ENCODE peak calls at places on chromosomes 2 and 18, in four cellular contexts. F is HepG2, Y is K562, D is GM12878. J is an unnamed sample.

GRCh38 chr2:156999657-157000056 is 257.8 kb upstream of the GALNT5 start:
- DNase-seq in D (no peak), Y (no peak), F (no peak), J (no peak)

GRCh38 chr2:38722271-38723115 is 28.7 kb downstream of the SRSF7 start:
- DNase-seq in F (no peak), Y (no peak), D (no peak), J (no peak)

GRCh38 chr18:62663731-62664336 is 51.5 kb upstream of the PHLPP1 start:
- DNase-seq in F (no peak), Y (peak; percentile 63), D (peak; percentile 35), J (no peak)

GRCh38 chr2:177147093-177147694 is 65.4 kb upstream of the HNRNPA3 start:
- DNase-seq in F (peak; percentile 55), D (peak; percentile 40), Y (peak; percentile 39), J (no peak)

GRCh38 chr2:38465789-38466127 is 88.7 kb upstream of the ATL2 start:
- DNase-seq in F (peak; percentile 75), Y (peak; percentile 38), D (no peak), J (peak; percentile 33)

GRCh38 chr18:3115430-3116025 is 102.6 kb upstream of the LPIN2 start:
- DNase-seq in D (no peak), F (no peak), Y (no peak), J (no peak)

GRCh38 chr18:20971886-20972267 is 139.7 kb downstream of the ROCK1 start:
- DNase-seq in D (no peak), Y (peak; percentile 22), F (peak; percentile 23), J (no peak)

GRCh38 chr2:240219208-240219890 is 78.9 kb upstream of the OTOS start:
- DNase-seq in Y (no peak), F (no peak), D (no peak), J (no peak)

GRCh38 chr2:170530284-170530745 is 184.8 kb upstream of the SP5 start:
- DNase-seq in F (peak; percentile 94), D (no peak), Y (no peak), J (peak; percentile 57)

GRCh38 chr2:66439291-66440010 is 4.5 kb downstream of the MEIS1 start:
- DNase-seq in F (no peak), Y (no peak), D (no peak), J (peak; percentile 65)

GRCh38 chr18:35236964-35237363 is 3.9 kb upstream of the ZNF397 start:
- DNase-seq in Y (no peak), D (no peak), F (no peak), J (no peak)

GRCh38 chr2:100520224-100520623 is 42.6 kb upstream of the PDCL3 start:
- DNase-seq in D (no peak), Y (no peak), F (no peak), J (no peak)

GRCh38 chr2:17184512-17184911 is 333.7 kb downstream of the RAD51AP2 start:
- DNase-seq in D (no peak), F (no peak), Y (no peak), J (no peak)

GRCh38 chr2:102801098-102801718 is 39.4 kb downstream of the TMEM182 start:
- DNase-seq in Y (peak; percentile 18), F (no peak), D (no peak), J (no peak)

GRCh38 chr2:221282386-221282785 is 289.7 kb downstream of the EPHA4 start:
- DNase-seq in Y (no peak), F (no peak), D (no peak), J (no peak)

GRCh38 chr2:65045651-65046050 is 10.6 kb upstream of the CEP68 start:
- DNase-seq in D (no peak), Y (no peak), F (no peak), J (no peak)

GRCh38 chr2:207670887-207671286 is 40.6 kb upstream of the CCNYL1 start:
- DNase-seq in D (no peak), F (no peak), Y (peak; percentile 27), J (no peak)

GRCh38 chr2:235514627-235515363 is 21.0 kb downstream of the AGAP1 start:
- DNase-seq in F (peak; percentile 94), Y (no peak), D (no peak), J (no peak)

GRCh38 chr2:51638811-51639210 is 606.9 kb upstream of the NRXN1 start:
- DNase-seq in D (no peak), Y (no peak), F (no peak), J (no peak)

GRCh38 chr18:57812126-57812477 is 9.0 kb upstream of the ATP8B1 start:
- DNase-seq in F (no peak), Y (no peak), D (no peak), J (no peak)

GRCh38 chr2:28408764-28409599 is 16.3 kb downstream of the FOSL2 start:
- DNase-seq in D (no peak), Y (no peak), F (no peak), J (no peak)

GRCh38 chr2:159124441-159124911 is 156.0 kb downstream of the TANC1 start:
- DNase-seq in F (peak; percentile 59), D (no peak), Y (no peak), J (no peak)

GRCh38 chr2:60530228-60530627 is 23.2 kb downstream of the BCL11A start:
- DNase-seq in Y (no peak), D (no peak), F (no peak), J (no peak)

GRCh38 chr18:79200546-79201268 is 131.5 kb downstream of the ATP9B start:
- DNase-seq in F (no peak), Y (no peak), D (no peak), J (peak; percentile 39)

DNA sequence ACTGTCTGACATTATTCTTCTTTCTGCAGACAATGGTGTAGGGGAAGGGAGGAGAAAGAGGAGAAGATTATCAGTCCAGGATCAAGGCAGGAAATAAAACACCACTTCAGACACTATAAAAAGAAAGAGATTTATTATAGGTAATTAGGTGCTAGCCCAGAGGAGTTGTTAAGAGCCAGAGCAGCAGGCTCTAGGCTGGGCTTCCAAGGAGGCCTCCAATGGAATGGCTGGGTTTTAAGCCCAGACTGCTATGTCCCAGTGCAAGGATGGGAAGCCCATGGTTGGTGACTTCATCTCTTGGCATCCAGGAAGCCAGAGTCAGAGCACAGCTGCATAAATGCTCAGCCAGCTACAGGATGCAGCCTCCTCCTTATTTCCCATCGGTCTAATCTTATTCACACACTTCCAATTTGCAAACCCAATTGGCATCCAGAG is 95.6 kb downstream of the LAMA3 start:
- DNase-seq in D (no peak), Y (no peak), F (no peak), J (no peak)
- TF ChIP-seq YY1 in D (no peak), Y (no peak), F (no peak), J (no peak)

DNA sequence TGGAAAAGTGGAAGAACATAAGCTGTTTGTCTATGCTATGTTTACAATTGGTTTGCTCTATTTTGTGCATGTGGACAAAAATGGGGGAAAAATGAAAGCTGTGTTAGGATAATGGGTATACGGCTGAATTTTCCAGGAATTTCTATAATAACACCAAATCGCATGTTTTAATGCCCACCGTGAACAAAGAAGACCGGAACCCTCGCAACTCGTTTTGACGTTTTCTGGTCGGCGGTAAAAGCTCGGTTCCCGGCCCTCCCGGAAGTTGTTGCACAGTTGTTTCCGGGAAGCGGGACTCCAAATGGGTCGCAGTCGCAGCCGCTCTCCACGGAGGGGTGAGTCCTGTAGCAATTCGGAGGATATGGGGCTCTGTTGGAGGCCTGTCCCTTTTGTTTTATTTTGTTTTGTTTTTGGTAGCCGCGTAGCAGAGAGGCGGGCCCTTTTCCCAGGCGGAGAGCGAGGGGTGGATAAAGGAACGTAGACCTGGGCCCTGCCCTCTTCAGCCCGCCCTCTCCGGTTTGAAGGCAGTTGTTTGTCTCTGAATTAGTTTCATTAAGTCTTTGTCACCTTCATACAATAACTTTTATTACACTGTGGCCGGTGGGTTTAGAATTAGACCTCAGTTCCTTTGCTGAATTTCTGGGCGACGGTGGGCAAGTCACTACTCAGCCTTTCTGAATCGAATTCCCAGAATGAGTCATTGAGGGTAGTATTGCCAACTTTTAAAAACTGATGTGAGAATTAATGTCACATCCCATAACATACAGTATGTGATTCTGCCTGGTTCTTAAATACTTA is at the start of gene SNRNP27:
- DNase-seq in Y (peak; percentile 67), D (peak; percentile 20), F (peak; percentile 80), J (peak; percentile 85)
- TF ChIP-seq EZH2 in Y (no peak), D (no peak), F (no peak), J (no peak)

GRCh38 chr2:18829331-18829902 is 240.0 kb upstream of the NT5C1B start:
- DNase-seq in D (no peak), Y (no peak), F (peak; percentile 24), J (no peak)
- TF ChIP-seq POLR2AphosphoS5 in D (no peak), Y (no peak), F (no peak), J (no peak)

GRCh38 chr2:201733544-201733943 is 35.1 kb upstream of the MPP4 start:
- DNase-seq in Y (no peak), F (no peak), D (no peak), J (no peak)

GRCh38 chr2:201730651-201731280 is 32.3 kb upstream of the MPP4 start:
- DNase-seq in F (no peak), Y (no peak), D (no peak), J (no peak)

GRCh38 chr2:201734111-201734510 is 35.7 kb upstream of the MPP4 start:
- DNase-seq in F (no peak), Y (no peak), D (no peak), J (no peak)

DNA sequence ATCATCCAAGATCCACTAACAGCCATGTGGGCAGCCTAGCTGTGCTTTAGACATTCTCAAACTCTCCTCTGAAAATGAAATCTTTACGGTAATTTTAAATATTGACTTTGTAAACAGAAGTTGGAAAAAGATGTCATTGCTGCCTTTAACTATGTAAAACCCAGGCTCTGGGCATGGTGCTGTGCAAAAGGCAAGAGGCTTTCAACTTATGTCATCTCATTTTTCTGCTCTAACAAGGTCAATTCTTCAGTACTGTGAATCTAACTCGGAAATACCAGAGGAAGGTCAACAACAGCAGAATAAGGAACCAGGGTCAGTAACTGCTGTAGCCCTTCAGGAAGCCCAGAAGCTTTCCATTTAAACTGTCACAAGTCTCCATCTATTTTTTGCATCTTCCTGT is 37.0 kb upstream of the MPP4 start:
- DNase-seq in D (no peak), F (peak; percentile 80), Y (no peak), J (no peak)
- TF ChIP-seq YY1 in D (no peak), F (no peak), Y (no peak), J (no peak)